ENCODE peak calls at places on chromosomes 12 and 14, in eight cellular contexts. Z is sigmoid colon, P is transverse colon, S is A549, Q is Peyer's patch, W is right lobe of liver, H is body of pancreas, Y is adrenal gland. K is an unnamed sample.

GRCh38 chr14:20632831-20633771 is 8.4 kb downstream of the OR6S1 start:
- DNase-seq in Z (peak), P (peak), S (peak), Q (peak), W (no peak), H (peak), Y (peak), K (peak)

GRCh38 chr12:50581226-50582184 is 76.7 kb downstream of the DIP2B start:
- DNase-seq in Z (no peak), P (no peak), S (no peak), Q (no peak), W (no peak), H (no peak), Y (no peak), K (no peak)

GRCh38 chr14:38042356-38042755 is 165.3 kb upstream of the SSTR1 start:
- DNase-seq in Z (no peak), P (no peak), S (peak), Q (no peak), W (no peak), H (peak), Y (no peak), K (no peak)

GRCh38 chr12:46472893-46473633 is 100.5 kb upstream of the SLC38A2 start:
- DNase-seq in Z (no peak), P (no peak), S (peak), Q (no peak), W (no peak), H (peak), Y (no peak), K (no peak)

GRCh38 chr12:15268927-15269552 is 47.8 kb upstream of the RERG start:
- DNase-seq in Z (peak), P (peak), S (peak), Q (peak), W (no peak), H (peak), Y (peak), K (peak)

GRCh38 chr12:113867258-113867657 is 98.9 kb downstream of the RBM19 start:
- DNase-seq in Z (no peak), P (no peak), S (peak), Q (no peak), W (no peak), H (no peak), Y (no peak), K (no peak)

GRCh38 chr12:101653030-101653429 is 44.4 kb upstream of the CHPT1 start:
- DNase-seq in Z (no peak), P (no peak), S (no peak), Q (no peak), W (no peak), H (no peak), Y (no peak), K (no peak)

GRCh38 chr14:57502581-57503254 is 9.1 kb upstream of the CCDC198 start:
- DNase-seq in Z (no peak), P (no peak), S (no peak), Q (no peak), W (no peak), H (peak), Y (no peak), K (peak)

GRCh38 chr14:68553326-68553725 is 239.5 kb downstream of the ZFP36L1 start:
- DNase-seq in Z (peak), P (no peak), S (no peak), Q (peak), W (no peak), H (no peak), Y (no peak), K (no peak)

GRCh38 chr14:92531151-92531873 is 17.7 kb downstream of the RIN3 start:
- DNase-seq in Z (peak), P (no peak), S (no peak), Q (peak), W (no peak), H (peak), Y (no peak), K (no peak)

GRCh38 chr12:18551703-18552102 is 186.1 kb downstream of the PLCZ1 start:
- DNase-seq in Z (no peak), P (no peak), S (no peak), Q (no peak), W (no peak), H (no peak), Y (no peak), K (no peak)

GRCh38 chr12:90390947-90391346 is 564.0 kb downstream of the CCER1 start:
- DNase-seq in Z (no peak), P (no peak), S (no peak), Q (no peak), W (no peak), H (no peak), Y (no peak), K (no peak)

GRCh38 chr12:104686196-104686595 is 229.4 kb downstream of the CHST11 start:
- DNase-seq in Z (no peak), P (no peak), S (no peak), Q (no peak), W (no peak), H (no peak), Y (no peak), K (no peak)

GRCh38 chr12:32641287-32641901 is 37.7 kb upstream of the DNM1L start:
- DNase-seq in Z (no peak), P (no peak), S (no peak), Q (no peak), W (no peak), H (no peak), Y (no peak), K (no peak)

GRCh38 chr14:68230941-68231717 is 411.6 kb downstream of the RAD51B start:
- DNase-seq in Z (no peak), P (no peak), S (peak), Q (no peak), W (peak), H (peak), Y (no peak), K (no peak)

GRCh38 chr14:86596024-86596423 is 1066.1 kb downstream of the FLRT2 start:
- DNase-seq in Z (no peak), P (no peak), S (no peak), Q (no peak), W (no peak), H (no peak), Y (no peak), K (no peak)

GRCh38 chr12:52221912-52222457 is 11.1 kb upstream of the KRT7 start:
- DNase-seq in Z (peak), P (peak), S (peak), Q (peak), W (no peak), H (peak), Y (peak), K (no peak)

GRCh38 chr14:30240002-30240401 is 312.4 kb upstream of the PRKD1 start:
- DNase-seq in Z (no peak), P (no peak), S (no peak), Q (no peak), W (no peak), H (no peak), Y (no peak), K (no peak)

GRCh38 chr12:57631566-57632368 is 1.2 kb downstream of the B4GALNT1 start:
- DNase-seq in Z (peak), P (no peak), S (no peak), Q (no peak), W (no peak), H (no peak), Y (peak), K (no peak)

GRCh38 chr12:40945772-40946171 is 242.3 kb upstream of the PDZRN4 start:
- DNase-seq in Z (no peak), P (no peak), S (no peak), Q (no peak), W (no peak), H (no peak), Y (no peak), K (no peak)

GRCh38 chr12:288687-289086 is 26.1 kb upstream of the SLC6A13 start:
- DNase-seq in Z (no peak), P (no peak), S (peak), Q (no peak), W (peak), H (peak), Y (peak), K (no peak)

GRCh38 chr14:92958373-92959188 is 35.6 kb downstream of the CHGA start:
- DNase-seq in Z (no peak), P (no peak), S (no peak), Q (no peak), W (no peak), H (no peak), Y (no peak), K (no peak)

GRCh38 chr12:118354903-118355302 is 17.8 kb downstream of the TAOK3 start:
- DNase-seq in Z (no peak), P (no peak), S (no peak), Q (no peak), W (no peak), H (no peak), Y (no peak), K (no peak)

GRCh38 chr12:100951756-100952155 is 157.2 kb downstream of the ANO4 start:
- DNase-seq in Z (no peak), P (no peak), S (no peak), Q (no peak), W (no peak), H (no peak), Y (no peak), K (no peak)

GRCh38 chr12:105461276-105461975 is 130.9 kb downstream of the C12orf75 start:
- DNase-seq in Z (no peak), P (no peak), S (no peak), Q (no peak), W (no peak), H (no peak), Y (no peak), K (no peak)

GRCh38 chr14:22715186-22715812 is 51.2 kb upstream of the OXA1L start:
- DNase-seq in Z (no peak), P (no peak), S (no peak), Q (no peak), W (no peak), H (no peak), Y (no peak), K (no peak)

GRCh38 chr12:94445662-94446061 is 14.0 kb downstream of the CEP83 start:
- DNase-seq in Z (no peak), P (no peak), S (no peak), Q (no peak), W (no peak), H (no peak), Y (no peak), K (no peak)

GRCh38 chr14:96158735-96159134 is 45.9 kb upstream of the BDKRB2 start:
- DNase-seq in Z (no peak), P (no peak), S (no peak), Q (peak), W (no peak), H (no peak), Y (peak), K (no peak)

GRCh38 chr12:89542912-89543592 is 17.2 kb upstream of the POC1B start:
- DNase-seq in Z (peak), P (peak), S (peak), Q (peak), W (peak), H (peak), Y (peak), K (peak)

GRCh38 chr12:71478277-71478676 is 38.7 kb downstream of the LGR5 start:
- DNase-seq in Z (no peak), P (no peak), S (no peak), Q (no peak), W (no peak), H (no peak), Y (no peak), K (no peak)

GRCh38 chr12:122820138-122820537 is 15.1 kb upstream of the HIP1R start:
- DNase-seq in Z (no peak), P (no peak), S (no peak), Q (peak), W (no peak), H (no peak), Y (no peak), K (no peak)

GRCh38 chr12:122825773-122826724 is 9.2 kb upstream of the HIP1R start:
- DNase-seq in Z (peak), P (no peak), S (peak), Q (peak), W (no peak), H (peak), Y (no peak), K (no peak)

GRCh38 chr12:122827258-122827657 is 8.0 kb upstream of the HIP1R start:
- DNase-seq in Z (no peak), P (no peak), S (no peak), Q (peak), W (no peak), H (no peak), Y (no peak), K (no peak)

GRCh38 chr12:122820838-122821271 is 14.4 kb upstream of the HIP1R start:
- DNase-seq in Z (no peak), P (no peak), S (no peak), Q (peak), W (no peak), H (no peak), Y (no peak), K (no peak)

DNA sequence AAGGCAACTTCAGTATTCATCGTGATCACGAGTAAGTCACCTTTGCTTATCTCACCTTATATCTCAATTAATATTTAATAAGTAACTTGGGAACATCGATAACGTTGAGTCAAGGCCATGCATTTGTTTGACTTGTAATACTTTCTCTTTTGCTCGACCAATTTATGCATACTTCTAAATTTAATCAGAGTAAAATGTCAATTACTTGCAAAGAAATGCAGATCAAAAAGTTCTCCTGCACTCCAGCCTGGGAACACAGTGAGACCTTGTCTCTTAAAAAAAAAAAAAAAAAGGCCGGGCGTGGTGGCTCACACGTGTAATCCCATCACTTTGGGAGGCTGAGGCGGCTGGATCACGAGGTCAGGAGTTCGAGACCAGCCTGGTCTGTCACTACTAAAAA is 11.8 kb upstream of the HIP1R start:
- DNase-seq in Z (peak), P (no peak), S (no peak), Q (peak), W (no peak), H (peak), Y (no peak), K (no peak)
- H3K27ac ChIP-seq in Z (no peak), P (no peak), S (no peak), Q (peak), W (no peak), H (peak), Y (no peak), K (no peak)

GRCh38 chr12:77064891-77065360 is 443 bp downstream of the E2F7 start:
- DNase-seq in Z (peak), P (no peak), S (no peak), Q (no peak), W (no peak), H (no peak), Y (no peak), K (no peak)

GRCh38 chr12:77065361-77066204 is at the start of gene E2F7:
- DNase-seq in Z (peak), P (peak), S (peak), Q (peak), W (peak), H (peak), Y (peak), K (peak)

GRCh38 chr12:77062396-77062795 is 3.0 kb downstream of the E2F7 start:
- DNase-seq in Z (no peak), P (no peak), S (no peak), Q (no peak), W (no peak), H (no peak), Y (no peak), K (no peak)

GRCh38 chr12:77060883-77061240 is 4.5 kb downstream of the E2F7 start:
- DNase-seq in Z (no peak), P (no peak), S (no peak), Q (no peak), W (no peak), H (no peak), Y (no peak), K (no peak)

DNA sequence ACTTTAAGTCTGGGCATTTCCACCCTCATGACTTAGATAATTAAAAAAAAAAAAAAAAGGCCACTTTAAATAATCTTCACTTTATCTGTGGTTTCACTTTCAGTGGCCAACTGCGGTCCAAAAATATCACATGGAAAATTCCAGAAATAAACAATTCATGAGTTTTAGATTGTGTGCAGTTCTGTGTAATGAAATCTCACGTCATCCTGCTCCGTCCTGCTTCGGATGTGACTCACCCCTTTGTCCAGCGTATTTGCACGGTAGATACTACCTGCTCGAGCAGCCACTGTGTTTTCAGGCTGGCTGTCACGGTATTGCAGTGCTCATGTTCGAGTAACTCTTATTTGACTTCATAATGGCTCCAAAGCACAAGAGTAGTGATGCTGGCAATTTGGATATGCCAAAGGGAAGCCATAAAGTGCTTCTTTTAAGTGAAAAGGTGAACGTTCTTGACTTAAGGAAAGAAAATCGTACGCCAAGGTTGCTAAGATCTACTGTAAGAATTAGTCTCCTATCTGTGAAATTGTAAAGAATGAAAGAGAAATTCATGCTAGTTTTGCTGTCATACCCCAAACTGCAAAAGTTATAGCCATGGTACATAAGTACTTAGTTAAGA is 2.4 kb downstream of the E2F7 start:
- DNase-seq in Z (no peak), P (no peak), S (no peak), Q (peak), W (no peak), H (no peak), Y (no peak), K (peak)
- TF ChIP-seq POLR2A in Z (no peak), P (no peak), S (no peak), Q (no peak), W (no peak), H (no peak), Y (no peak), K (no peak)

DNA sequence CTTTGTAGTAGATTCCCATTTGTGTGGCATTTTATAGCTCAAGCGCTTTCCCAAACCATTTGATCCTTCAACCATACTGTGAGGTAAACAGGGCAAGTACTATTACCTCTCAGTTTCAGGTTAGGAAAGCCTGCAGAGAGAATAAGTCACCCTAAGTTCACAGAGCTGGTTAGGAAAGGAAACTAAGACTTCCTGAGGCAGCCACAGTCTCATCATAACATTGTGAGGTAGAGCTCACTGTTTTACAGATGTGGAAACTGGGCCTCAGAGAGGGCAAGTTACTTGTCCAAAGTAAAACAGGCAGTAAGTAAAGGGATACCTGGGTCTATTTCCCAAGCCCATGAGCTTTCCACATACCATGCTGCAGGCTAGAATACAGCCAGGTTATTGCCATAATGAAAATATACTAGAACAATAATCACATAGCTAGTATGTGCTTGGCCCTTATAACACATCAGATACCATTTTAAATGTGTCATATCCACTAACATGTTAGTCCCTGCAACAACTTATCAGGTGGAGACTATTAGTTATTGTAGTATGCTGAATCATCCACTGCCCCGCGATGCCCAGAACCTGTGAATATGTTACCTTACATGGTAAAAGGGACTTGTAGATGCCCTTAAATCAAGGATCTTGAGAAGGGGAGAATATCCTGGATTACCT is 150.9 kb upstream of the GRIP1 start:
- DNase-seq in Z (no peak), P (no peak), S (no peak), Q (no peak), W (no peak), H (no peak), Y (no peak), K (no peak)
- H3K27ac ChIP-seq in Z (no peak), P (no peak), S (no peak), Q (no peak), W (no peak), H (no peak), Y (no peak), K (no peak)

GRCh38 chr12:120094485-120094884 is 22.1 kb downstream of the RAB35 start:
- DNase-seq in Z (no peak), P (no peak), S (no peak), Q (no peak), W (no peak), H (no peak), Y (no peak), K (no peak)

GRCh38 chr12:120092531-120093335 is 23.8 kb downstream of the RAB35 start:
- DNase-seq in Z (no peak), P (no peak), S (no peak), Q (no peak), W (no peak), H (no peak), Y (no peak), K (no peak)

GRCh38 chr12:120095356-120096135 is 21.0 kb downstream of the RAB35 start:
- DNase-seq in Z (no peak), P (no peak), S (no peak), Q (no peak), W (no peak), H (no peak), Y (no peak), K (no peak)

GRCh38 chr12:120093336-120093591 is 23.3 kb downstream of the RAB35 start:
- DNase-seq in Z (no peak), P (no peak), S (no peak), Q (no peak), W (no peak), H (no peak), Y (no peak), K (no peak)

GRCh38 chr12:120093592-120094355 is 22.8 kb downstream of the RAB35 start:
- DNase-seq in Z (no peak), P (no peak), S (no peak), Q (no peak), W (no peak), H (no peak), Y (no peak), K (no peak)
- TF ChIP-seq POLR2A in Z (no peak), P (no peak), S (no peak), Q (no peak), W (no peak), H (no peak), Y (no peak), K (no peak)

DNA sequence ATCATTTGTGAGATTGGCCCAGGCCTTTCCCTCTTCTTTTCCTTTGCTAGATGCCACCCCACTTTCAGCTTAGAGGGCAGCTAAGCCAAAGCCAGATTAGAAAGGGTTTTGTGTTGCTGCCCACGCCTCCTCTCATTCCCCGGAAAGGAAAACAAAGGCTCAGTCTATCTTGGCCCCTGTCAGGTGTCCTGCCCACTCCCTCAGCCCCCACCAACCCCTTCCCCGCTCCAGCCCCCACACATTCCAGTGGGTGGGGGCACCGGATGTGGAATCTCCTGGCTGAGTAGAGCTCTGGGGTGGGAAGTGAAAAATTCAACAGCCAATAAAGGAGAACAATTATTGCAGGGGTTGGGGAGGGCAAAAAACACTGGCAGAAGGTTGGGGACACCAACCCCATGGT is 2.2 kb upstream of the RDH5 start:
- DNase-seq in Z (no peak), P (no peak), S (no peak), Q (no peak), W (no peak), H (no peak), Y (no peak), K (no peak)
- H3K27ac ChIP-seq in Z (peak), P (peak), S (no peak), Q (peak), W (no peak), H (peak), Y (no peak), K (peak)

GRCh38 chr12:124566181-124567034 is 1.0 kb downstream of the NCOR2 start:
- DNase-seq in Z (peak), P (peak), S (peak), Q (peak), W (peak), H (peak), Y (peak), K (peak)
- TF ChIP-seq POLR2A in Z (peak), P (peak), S (no peak), Q (peak), W (peak), H (peak), Y (peak), K (peak)

GRCh38 chr12:42469355-42470006 is 120.1 kb downstream of the PRICKLE1 start:
- DNase-seq in Z (no peak), P (peak), S (no peak), Q (peak), W (no peak), H (no peak), Y (no peak), K (no peak)
- H3K27ac ChIP-seq in Z (no peak), P (peak), S (no peak), Q (peak), W (no peak), H (no peak), Y (no peak), K (no peak)